ENCODE peak calls at places on chromosomes 1 and 21, in six cellular contexts. Q, N, W, I, V and E are unnamed samples.

GRCh38 chr21:42427809-42428419 is 24.2 kb downstream of the UBASH3A start:
- DNase-seq in Q (no peak), N (no peak), W (no peak), I (no peak), V (no peak), E (no peak)

GRCh38 chr1:207007352-207008033 is 25.1 kb downstream of the C1orf116 start:
- DNase-seq in Q (peak; percentile 90), N (no peak), W (no peak), I (no peak), V (no peak), E (peak; percentile 98)

GRCh38 chr1:231147896-231148295 is 14.0 kb upstream of the TRIM67 start:
- DNase-seq in Q (no peak), N (no peak), W (no peak), I (no peak), V (no peak), E (no peak)

GRCh38 chr1:173489149-173489600 is 12.0 kb downstream of the PRDX6 start:
- DNase-seq in Q (no peak), N (no peak), W (no peak), I (no peak), V (no peak), E (no peak)

GRCh38 chr1:226675720-226676357 is 63.2 kb downstream of the ITPKB start:
- DNase-seq in Q (no peak), N (no peak), W (no peak), I (no peak), V (no peak), E (no peak)

GRCh38 chr21:15496896-15497295 is 232.9 kb upstream of the USP25 start:
- DNase-seq in Q (no peak), N (no peak), W (no peak), I (no peak), V (no peak), E (no peak)

GRCh38 chr1:174274452-174274851 is 115.1 kb downstream of the RABGAP1L start:
- DNase-seq in Q (no peak), N (no peak), W (no peak), I (no peak), V (no peak), E (no peak)

GRCh38 chr1:16249838-16250241 is 12.9 kb upstream of the CPLANE2 start:
- DNase-seq in Q (peak; percentile 85), N (no peak), W (no peak), I (no peak), V (no peak), E (peak; percentile 95)

GRCh38 chr1:160419150-160419837 is 18.9 kb downstream of the VANGL2 start:
- DNase-seq in Q (no peak), N (no peak), W (no peak), I (no peak), V (no peak), E (no peak)

GRCh38 chr1:46396429-46397398 is 2.6 kb downstream of the FAAH start:
- DNase-seq in Q (no peak), N (no peak), W (peak; percentile 55), I (peak; percentile 22), V (peak; percentile 19), E (no peak)